ENCODE peak calls at places on chromosomes 3 and 15, in eight cellular contexts. One of them, this sample, is unnamed.

GRCh38 chr3:169430687-169431404 is 232.7 kb downstream of the MECOM start:
- DNase-seq in cardiac muscle cell: no peak
- DNase-seq in effector memory CD4-positive, alpha-beta T cell: no peak
- DNase-seq in breast epithelium: no peak
- DNase-seq in iPS DF 6.9: no peak
- DNase-seq in tibial artery: no peak
- DNase-seq in body of pancreas: peak; percentile 26
- DNase-seq in BJ: peak; percentile 22
- DNase-seq in this sample: peak; percentile 21

GRCh38 chr3:36804295-36805055 is 40.1 kb upstream of the DCLK3 start:
- DNase-seq in cardiac muscle cell: no peak
- DNase-seq in effector memory CD4-positive, alpha-beta T cell: no peak
- DNase-seq in breast epithelium: no peak
- DNase-seq in iPS DF 6.9: no peak
- DNase-seq in tibial artery: no peak
- DNase-seq in body of pancreas: no peak
- DNase-seq in BJ: no peak
- DNase-seq in this sample: no peak

GRCh38 chr3:54822206-54822605 is 105.7 kb downstream of the LRTM1 start:
- DNase-seq in cardiac muscle cell: no peak
- DNase-seq in effector memory CD4-positive, alpha-beta T cell: no peak
- DNase-seq in breast epithelium: peak; percentile 19
- DNase-seq in iPS DF 6.9: no peak
- DNase-seq in tibial artery: no peak
- DNase-seq in body of pancreas: no peak
- DNase-seq in BJ: peak; percentile 42
- DNase-seq in this sample: no peak

GRCh38 chr3:195270350-195271115 is 426 bp downstream of the XXYLT1 start:
- DNase-seq in cardiac muscle cell: peak; percentile 68
- DNase-seq in effector memory CD4-positive, alpha-beta T cell: no peak
- DNase-seq in breast epithelium: no peak
- DNase-seq in iPS DF 6.9: no peak
- DNase-seq in tibial artery: no peak
- DNase-seq in body of pancreas: peak; percentile 36
- DNase-seq in BJ: no peak
- DNase-seq in this sample: no peak

GRCh38 chr3:55402886-55403605 is 84.1 kb downstream of the WNT5A start:
- DNase-seq in cardiac muscle cell: no peak
- DNase-seq in effector memory CD4-positive, alpha-beta T cell: no peak
- DNase-seq in breast epithelium: no peak
- DNase-seq in iPS DF 6.9: no peak
- DNase-seq in tibial artery: no peak
- DNase-seq in body of pancreas: no peak
- DNase-seq in BJ: no peak
- DNase-seq in this sample: peak; percentile 52

GRCh38 chr15:92393287-92393993 is at the start of gene ST8SIA2:
- DNase-seq in cardiac muscle cell: peak; percentile 85
- DNase-seq in effector memory CD4-positive, alpha-beta T cell: no peak
- DNase-seq in breast epithelium: no peak
- DNase-seq in iPS DF 6.9: no peak
- DNase-seq in tibial artery: no peak
- DNase-seq in body of pancreas: no peak
- DNase-seq in BJ: no peak
- DNase-seq in this sample: no peak

GRCh38 chr15:34039506-34040123 is 611 bp upstream of the AVEN start:
- DNase-seq in cardiac muscle cell: peak; percentile 16
- DNase-seq in effector memory CD4-positive, alpha-beta T cell: no peak
- DNase-seq in breast epithelium: no peak
- DNase-seq in iPS DF 6.9: no peak
- DNase-seq in tibial artery: no peak
- DNase-seq in body of pancreas: no peak
- DNase-seq in BJ: no peak
- DNase-seq in this sample: no peak

GRCh38 chr3:11060500-11061251 is 68.1 kb downstream of the SLC6A1 start:
- DNase-seq in cardiac muscle cell: peak; percentile 83
- DNase-seq in effector memory CD4-positive, alpha-beta T cell: no peak
- DNase-seq in breast epithelium: peak; percentile 21
- DNase-seq in iPS DF 6.9: no peak
- DNase-seq in tibial artery: peak; percentile 80
- DNase-seq in body of pancreas: peak; percentile 51
- DNase-seq in BJ: no peak
- DNase-seq in this sample: no peak

GRCh38 chr3:132592211-132592610 is 4.9 kb upstream of the ACKR4 start:
- DNase-seq in cardiac muscle cell: no peak
- DNase-seq in effector memory CD4-positive, alpha-beta T cell: no peak
- DNase-seq in breast epithelium: no peak
- DNase-seq in iPS DF 6.9: no peak
- DNase-seq in tibial artery: no peak
- DNase-seq in body of pancreas: no peak
- DNase-seq in BJ: no peak
- DNase-seq in this sample: no peak

GRCh38 chr15:93141373-93141790 is 52.4 kb upstream of the RGMA start:
- DNase-seq in cardiac muscle cell: no peak
- DNase-seq in effector memory CD4-positive, alpha-beta T cell: no peak
- DNase-seq in breast epithelium: no peak
- DNase-seq in iPS DF 6.9: no peak
- DNase-seq in tibial artery: no peak
- DNase-seq in body of pancreas: no peak
- DNase-seq in BJ: no peak
- DNase-seq in this sample: no peak

GRCh38 chr3:113117511-113118302 is 93.7 kb upstream of the BOC start:
- DNase-seq in cardiac muscle cell: no peak
- DNase-seq in effector memory CD4-positive, alpha-beta T cell: no peak
- DNase-seq in breast epithelium: no peak
- DNase-seq in iPS DF 6.9: no peak
- DNase-seq in tibial artery: no peak
- DNase-seq in body of pancreas: no peak
- DNase-seq in BJ: peak; percentile 45
- DNase-seq in this sample: no peak

GRCh38 chr3:113812854-113813253 is 25.7 kb upstream of the GRAMD1C start:
- DNase-seq in cardiac muscle cell: no peak
- DNase-seq in effector memory CD4-positive, alpha-beta T cell: no peak
- DNase-seq in breast epithelium: no peak
- DNase-seq in iPS DF 6.9: no peak
- DNase-seq in tibial artery: no peak
- DNase-seq in body of pancreas: no peak
- DNase-seq in BJ: no peak
- DNase-seq in this sample: no peak

GRCh38 chr3:37511357-37511970 is 337.1 kb upstream of the LRRFIP2 start:
- DNase-seq in cardiac muscle cell: no peak
- DNase-seq in effector memory CD4-positive, alpha-beta T cell: no peak
- DNase-seq in breast epithelium: peak; percentile 32
- DNase-seq in iPS DF 6.9: no peak
- DNase-seq in tibial artery: peak; percentile 89
- DNase-seq in body of pancreas: peak; percentile 25
- DNase-seq in BJ: no peak
- DNase-seq in this sample: no peak

GRCh38 chr3:24680214-24680967 is 185.7 kb upstream of the THRB start:
- DNase-seq in cardiac muscle cell: peak; percentile 84
- DNase-seq in effector memory CD4-positive, alpha-beta T cell: no peak
- DNase-seq in breast epithelium: no peak
- DNase-seq in iPS DF 6.9: no peak
- DNase-seq in tibial artery: peak; percentile 77
- DNase-seq in body of pancreas: peak; percentile 69
- DNase-seq in BJ: no peak
- DNase-seq in this sample: no peak

GRCh38 chr3:44926172-44926571 is 49.8 kb downstream of the ZDHHC3 start:
- DNase-seq in cardiac muscle cell: no peak
- DNase-seq in effector memory CD4-positive, alpha-beta T cell: no peak
- DNase-seq in breast epithelium: no peak
- DNase-seq in iPS DF 6.9: no peak
- DNase-seq in tibial artery: no peak
- DNase-seq in body of pancreas: no peak
- DNase-seq in BJ: no peak
- DNase-seq in this sample: no peak
- H3K36me3 ChIP-seq in cardiac muscle cell: no peaks in the 10 kb centered on the region
- H3K36me3 ChIP-seq in effector memory CD4-positive, alpha-beta T cell: peaks cover 32% of the 10 kb centered on the region
- H3K36me3 ChIP-seq in breast epithelium: no peaks in the 10 kb centered on the region
- H3K36me3 ChIP-seq in iPS DF 6.9: peaks cover 8% of the 10 kb centered on the region
- H3K36me3 ChIP-seq in tibial artery: peaks cover 84% of the 10 kb centered on the region
- H3K36me3 ChIP-seq in body of pancreas: no peaks in the 10 kb centered on the region
- H3K36me3 ChIP-seq in BJ: peaks cover 14% of the 10 kb centered on the region
- H3K36me3 ChIP-seq in this sample: no peaks in the 10 kb centered on the region

GRCh38 chr3:15707779-15708178 is 90.0 kb downstream of the ANKRD28 start:
- DNase-seq in cardiac muscle cell: no peak
- DNase-seq in effector memory CD4-positive, alpha-beta T cell: no peak
- DNase-seq in breast epithelium: no peak
- DNase-seq in iPS DF 6.9: no peak
- DNase-seq in tibial artery: no peak
- DNase-seq in body of pancreas: no peak
- DNase-seq in BJ: no peak
- DNase-seq in this sample: no peak

GRCh38 chr3:15708882-15709677 is 88.7 kb downstream of the ANKRD28 start:
- DNase-seq in cardiac muscle cell: no peak
- DNase-seq in effector memory CD4-positive, alpha-beta T cell: no peak
- DNase-seq in breast epithelium: no peak
- DNase-seq in iPS DF 6.9: no peak
- DNase-seq in tibial artery: no peak
- DNase-seq in body of pancreas: no peak
- DNase-seq in BJ: no peak
- DNase-seq in this sample: no peak

GRCh38 chr3:15703346-15703745 is 94.4 kb downstream of the ANKRD28 start:
- DNase-seq in cardiac muscle cell: no peak
- DNase-seq in effector memory CD4-positive, alpha-beta T cell: no peak
- DNase-seq in breast epithelium: no peak
- DNase-seq in iPS DF 6.9: no peak
- DNase-seq in tibial artery: no peak
- DNase-seq in body of pancreas: no peak
- DNase-seq in BJ: no peak
- DNase-seq in this sample: no peak
- H3K36me3 ChIP-seq in cardiac muscle cell: peaks cover 7% of the 10 kb centered on the region
- H3K36me3 ChIP-seq in effector memory CD4-positive, alpha-beta T cell: peaks cover 13% of the 10 kb centered on the region
- H3K36me3 ChIP-seq in breast epithelium: no peaks in the 10 kb centered on the region
- H3K36me3 ChIP-seq in iPS DF 6.9: no peaks in the 10 kb centered on the region
- H3K36me3 ChIP-seq in tibial artery: peaks cover 31% of the 10 kb centered on the region
- H3K36me3 ChIP-seq in body of pancreas: no peaks in the 10 kb centered on the region
- H3K36me3 ChIP-seq in BJ: peaks cover 3% of the 10 kb centered on the region
- H3K36me3 ChIP-seq in this sample: no peaks in the 10 kb centered on the region

DNA sequence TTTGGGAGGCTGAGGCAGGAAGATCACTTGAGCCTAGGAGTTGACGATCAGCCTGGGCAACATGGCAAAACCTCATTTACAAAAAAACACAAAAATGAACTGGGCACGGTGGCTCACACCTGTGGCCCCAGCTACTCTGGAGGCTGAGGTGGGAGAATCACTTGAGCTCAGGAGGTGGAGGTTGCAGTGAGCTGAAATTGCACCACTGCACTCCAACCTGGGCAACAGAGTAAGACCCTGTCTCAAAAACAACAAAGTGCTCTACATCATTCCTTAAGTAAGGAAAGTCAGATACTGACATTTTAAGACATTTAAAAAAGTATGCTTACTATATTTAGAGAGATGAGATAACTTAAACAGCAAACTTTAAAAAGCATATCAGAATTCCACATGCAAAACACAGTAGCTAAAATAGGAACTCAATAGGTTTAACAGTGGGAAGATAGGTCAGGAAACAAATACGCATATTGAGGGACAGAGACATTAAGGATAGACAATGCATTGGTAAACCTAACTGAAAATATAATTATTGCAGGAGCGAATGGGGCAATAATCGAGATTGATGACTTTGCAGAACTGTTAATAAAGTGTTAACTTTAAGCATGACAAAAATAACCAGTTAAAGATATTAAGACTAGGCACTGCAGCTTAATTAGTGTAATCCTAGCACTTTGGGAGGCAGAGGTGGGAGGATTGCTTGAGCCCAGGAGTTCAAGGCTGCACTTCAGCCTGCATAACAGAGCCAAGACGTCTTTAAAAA is 32.1 kb downstream of the MORF4L1 start:
- DNase-seq in cardiac muscle cell: no peak
- DNase-seq in effector memory CD4-positive, alpha-beta T cell: no peak
- DNase-seq in breast epithelium: no peak
- DNase-seq in iPS DF 6.9: no peak
- DNase-seq in tibial artery: no peak
- DNase-seq in body of pancreas: no peak
- DNase-seq in BJ: no peak
- DNase-seq in this sample: no peak
- H3K36me3 ChIP-seq in cardiac muscle cell: peaks cover 70% of the 10 kb centered on the region
- H3K36me3 ChIP-seq in effector memory CD4-positive, alpha-beta T cell: peaks cover 70% of the 10 kb centered on the region
- H3K36me3 ChIP-seq in breast epithelium: no peaks in the 10 kb centered on the region
- H3K36me3 ChIP-seq in iPS DF 6.9: peaks cover 19% of the 10 kb centered on the region
- H3K36me3 ChIP-seq in tibial artery: peaks cover 90% of the 10 kb centered on the region
- H3K36me3 ChIP-seq in body of pancreas: peaks cover 7% of the 10 kb centered on the region
- H3K36me3 ChIP-seq in BJ: peaks cover 15% of the 10 kb centered on the region
- H3K36me3 ChIP-seq in this sample: peaks cover 4% of the 10 kb centered on the region

DNA sequence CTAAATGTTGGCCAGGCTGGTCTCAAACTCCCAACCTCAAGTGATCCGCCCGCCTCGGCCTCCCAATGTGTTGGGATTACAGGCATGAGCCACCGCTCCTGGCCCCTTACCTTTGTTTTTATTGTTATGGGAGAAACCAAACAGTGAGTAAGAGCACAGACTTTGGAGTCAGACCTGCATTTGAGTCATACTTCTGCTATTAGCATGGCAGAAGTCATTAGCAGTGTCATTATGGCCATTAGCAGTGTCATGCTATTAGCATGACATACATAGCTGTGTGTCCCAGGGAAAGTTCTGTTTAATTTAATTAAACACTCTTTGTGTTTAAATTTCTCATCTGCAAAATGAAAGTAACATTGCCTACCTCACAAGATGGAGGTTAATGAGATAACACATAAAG is 54.8 kb downstream of the SQOR start:
- DNase-seq in cardiac muscle cell: no peak
- DNase-seq in effector memory CD4-positive, alpha-beta T cell: no peak
- DNase-seq in breast epithelium: no peak
- DNase-seq in iPS DF 6.9: no peak
- DNase-seq in tibial artery: no peak
- DNase-seq in body of pancreas: no peak
- DNase-seq in BJ: no peak
- DNase-seq in this sample: no peak
- H3K36me3 ChIP-seq in cardiac muscle cell: no peaks in the 10 kb centered on the region
- H3K36me3 ChIP-seq in effector memory CD4-positive, alpha-beta T cell: peaks cover 75% of the 10 kb centered on the region
- H3K36me3 ChIP-seq in breast epithelium: no peaks in the 10 kb centered on the region
- H3K36me3 ChIP-seq in iPS DF 6.9: no peaks in the 10 kb centered on the region
- H3K36me3 ChIP-seq in tibial artery: peaks cover 91% of the 10 kb centered on the region
- H3K36me3 ChIP-seq in body of pancreas: peaks cover 10% of the 10 kb centered on the region
- H3K36me3 ChIP-seq in BJ: peaks cover 7% of the 10 kb centered on the region
- H3K36me3 ChIP-seq in this sample: no peaks in the 10 kb centered on the region

GRCh38 chr3:51691021-51691420 is 15.8 kb upstream of the GRM2 start:
- DNase-seq in cardiac muscle cell: no peak
- DNase-seq in effector memory CD4-positive, alpha-beta T cell: no peak
- DNase-seq in breast epithelium: no peak
- DNase-seq in iPS DF 6.9: no peak
- DNase-seq in tibial artery: no peak
- DNase-seq in body of pancreas: no peak
- DNase-seq in BJ: no peak
- DNase-seq in this sample: no peak
- H3K36me3 ChIP-seq in cardiac muscle cell: no peaks in the 10 kb centered on the region
- H3K36me3 ChIP-seq in effector memory CD4-positive, alpha-beta T cell: peaks cover 35% of the 10 kb centered on the region
- H3K36me3 ChIP-seq in breast epithelium: no peaks in the 10 kb centered on the region
- H3K36me3 ChIP-seq in iPS DF 6.9: no peaks in the 10 kb centered on the region
- H3K36me3 ChIP-seq in tibial artery: peaks cover 87% of the 10 kb centered on the region
- H3K36me3 ChIP-seq in body of pancreas: no peaks in the 10 kb centered on the region
- H3K36me3 ChIP-seq in BJ: peaks cover 9% of the 10 kb centered on the region
- H3K36me3 ChIP-seq in this sample: no peaks in the 10 kb centered on the region